ENCODE peak calls at places on chromosomes 1 and 21, in four cellular contexts. One of them, this sample, is unnamed.

GRCh38 chr21:23127973-23128372 is 2129.8 kb downstream of the NCAM2 start:
- DNase-seq in SK-N-SH: no peak
- DNase-seq in K562: no peak
- DNase-seq in GM12878: no peak
- DNase-seq in this sample: no peak

GRCh38 chr1:119611701-119612113 is 36.4 kb downstream of the ZNF697 start:
- DNase-seq in GM12878: no peak
- DNase-seq in K562: peak; percentile 76
- DNase-seq in SK-N-SH: peak; percentile 70
- DNase-seq in this sample: peak; percentile 28

GRCh38 chr1:2429780-2430591 is 17.6 kb upstream of the PEX10 start:
- DNase-seq in K562: peak; percentile 56
- DNase-seq in GM12878: no peak
- DNase-seq in SK-N-SH: no peak
- DNase-seq in this sample: no peak

GRCh38 chr1:218332416-218332815 is 12.7 kb upstream of the TGFB2 start:
- DNase-seq in SK-N-SH: no peak
- DNase-seq in K562: no peak
- DNase-seq in GM12878: no peak
- DNase-seq in this sample: no peak

GRCh38 chr1:221563476-221563921 is 178.4 kb downstream of the DUSP10 start:
- DNase-seq in GM12878: no peak
- DNase-seq in K562: no peak
- DNase-seq in SK-N-SH: no peak
- DNase-seq in this sample: no peak

GRCh38 chr1:20705356-20705755 is 12.5 kb downstream of the KIF17 start:
- DNase-seq in GM12878: no peak
- DNase-seq in K562: no peak
- DNase-seq in SK-N-SH: no peak
- DNase-seq in this sample: no peak

GRCh38 chr21:41681939-41682718 is 84.7 kb downstream of the RIPK4 start:
- DNase-seq in SK-N-SH: no peak
- DNase-seq in K562: no peak
- DNase-seq in GM12878: no peak
- DNase-seq in this sample: no peak

GRCh38 chr1:40162791-40163441 is 1.7 kb downstream of the RLF start:
- DNase-seq in SK-N-SH: peak; percentile 42
- DNase-seq in GM12878: no peak
- DNase-seq in K562: peak; percentile 41
- DNase-seq in this sample: no peak

GRCh38 chr1:169796411-169796810 is 1.7 kb upstream of the METTL18 start:
- DNase-seq in GM12878: no peak
- DNase-seq in K562: no peak
- DNase-seq in SK-N-SH: no peak
- DNase-seq in this sample: no peak

GRCh38 chr1:209567788-209568187 is 15.7 kb upstream of the CAMK1G start:
- DNase-seq in SK-N-SH: no peak
- DNase-seq in GM12878: no peak
- DNase-seq in K562: no peak
- DNase-seq in this sample: no peak

GRCh38 chr1:248187363-248187762 is 9.7 kb upstream of the OR2M3 start:
- DNase-seq in K562: no peak
- DNase-seq in SK-N-SH: no peak
- DNase-seq in GM12878: no peak
- DNase-seq in this sample: no peak

GRCh38 chr1:47659141-47659540 is 221.3 kb downstream of the FOXD2 start:
- DNase-seq in GM12878: no peak
- DNase-seq in SK-N-SH: no peak
- DNase-seq in K562: no peak
- DNase-seq in this sample: no peak

GRCh38 chr1:246526915-246527314 is 19.8 kb upstream of the SMYD3 start:
- DNase-seq in K562: no peak
- DNase-seq in SK-N-SH: no peak
- DNase-seq in GM12878: no peak
- DNase-seq in this sample: no peak

GRCh38 chr1:213131851-213132655 is 81.0 kb downstream of the RPS6KC1 start:
- DNase-seq in K562: no peak
- DNase-seq in GM12878: no peak
- DNase-seq in SK-N-SH: no peak
- DNase-seq in this sample: no peak

GRCh38 chr1:162165528-162165927 is 96.0 kb downstream of the NOS1AP start:
- DNase-seq in K562: no peak
- DNase-seq in SK-N-SH: no peak
- DNase-seq in GM12878: no peak
- DNase-seq in this sample: no peak

GRCh38 chr1:208211901-208212843 is 32.0 kb downstream of the PLXNA2 start:
- DNase-seq in GM12878: no peak
- DNase-seq in SK-N-SH: no peak
- DNase-seq in K562: no peak
- DNase-seq in this sample: no peak

GRCh38 chr1:92230736-92231135 is 13.0 kb downstream of the C1orf146 start:
- DNase-seq in K562: no peak
- DNase-seq in GM12878: no peak
- DNase-seq in SK-N-SH: no peak
- DNase-seq in this sample: no peak

GRCh38 chr1:223038288-223039006 is 104.6 kb downstream of the TLR5 start:
- DNase-seq in GM12878: no peak
- DNase-seq in SK-N-SH: no peak
- DNase-seq in K562: no peak
- DNase-seq in this sample: no peak

GRCh38 chr1:171484760-171485374 is 463 bp upstream of the PRRC2C start:
- DNase-seq in GM12878: no peak
- DNase-seq in SK-N-SH: peak; percentile 12
- DNase-seq in K562: no peak
- DNase-seq in this sample: no peak

GRCh38 chr1:47230692-47231313 is 1.2 kb downstream of the TAL1 start:
- DNase-seq in SK-N-SH: peak; percentile 65
- DNase-seq in K562: no peak
- DNase-seq in GM12878: no peak
- DNase-seq in this sample: no peak

GRCh38 chr1:75396745-75397144 is 214.2 kb downstream of the SLC44A5 start:
- DNase-seq in K562: no peak
- DNase-seq in SK-N-SH: no peak
- DNase-seq in GM12878: no peak
- DNase-seq in this sample: no peak

GRCh38 chr1:243716901-243717300 is 133.1 kb downstream of the AKT3 start:
- DNase-seq in GM12878: no peak
- DNase-seq in SK-N-SH: no peak
- DNase-seq in K562: no peak
- DNase-seq in this sample: no peak

GRCh38 chr21:21301013-21301412 is 302.8 kb downstream of the NCAM2 start:
- DNase-seq in SK-N-SH: no peak
- DNase-seq in K562: no peak
- DNase-seq in GM12878: no peak
- DNase-seq in this sample: no peak

GRCh38 chr1:107965112-107965991 is at the start of gene VAV3:
- DNase-seq in K562: no peak
- DNase-seq in SK-N-SH: peak; percentile 90
- DNase-seq in GM12878: no peak
- DNase-seq in this sample: peak; percentile 58

GRCh38 chr1:158998781-158999161 is 10.9 kb upstream of the IFI16 start:
- DNase-seq in GM12878: peak; percentile 50
- DNase-seq in SK-N-SH: peak; percentile 33
- DNase-seq in K562: peak; percentile 49
- DNase-seq in this sample: peak; percentile 31

GRCh38 chr21:33587792-33588484 is 546 bp downstream of the DONSON start:
- DNase-seq in K562: peak; percentile 63
- DNase-seq in GM12878: no peak
- DNase-seq in SK-N-SH: no peak
- DNase-seq in this sample: peak; percentile 23

GRCh38 chr1:186689907-186690306 is 9.7 kb upstream of the PTGS2 start:
- DNase-seq in GM12878: no peak
- DNase-seq in K562: no peak
- DNase-seq in SK-N-SH: no peak
- DNase-seq in this sample: no peak

GRCh38 chr1:32902535-32902920 is 1.3 kb upstream of the TMEM54 start:
- DNase-seq in GM12878: no peak
- DNase-seq in K562: no peak
- DNase-seq in SK-N-SH: no peak
- DNase-seq in this sample: no peak

GRCh38 chr1:156664949-156665411 is 12.2 kb downstream of the NES start:
- DNase-seq in SK-N-SH: no peak
- DNase-seq in GM12878: no peak
- DNase-seq in K562: no peak
- DNase-seq in this sample: no peak

GRCh38 chr1:39620659-39621165 is 18.7 kb downstream of the HEYL start:
- DNase-seq in SK-N-SH: no peak
- DNase-seq in K562: no peak
- DNase-seq in GM12878: no peak
- DNase-seq in this sample: no peak

GRCh38 chr1:17109897-17110554 is 9.2 kb downstream of the PADI2 start:
- DNase-seq in K562: no peak
- DNase-seq in SK-N-SH: no peak
- DNase-seq in GM12878: no peak
- DNase-seq in this sample: no peak

DNA sequence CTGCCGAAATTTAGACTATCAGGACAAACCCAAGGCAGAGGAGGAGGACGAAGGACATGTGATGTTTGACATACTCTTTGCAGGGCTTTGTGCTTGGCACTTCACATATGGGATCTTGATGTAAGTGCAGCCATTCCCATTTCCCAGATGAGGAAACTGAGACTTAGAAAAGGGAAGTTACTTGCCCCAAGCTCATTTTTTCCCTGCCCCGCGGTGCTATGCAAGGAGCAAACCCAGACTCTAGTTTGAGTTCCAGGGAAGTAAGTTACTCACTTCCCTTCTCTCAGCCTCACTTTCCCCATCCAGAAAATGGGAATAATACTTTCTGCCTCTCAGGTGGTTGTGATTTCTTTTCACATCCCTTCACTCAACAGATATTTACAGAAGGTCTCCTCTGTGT is 4.5 kb upstream of the FOXO6 start:
- DNase-seq in K562: no peak
- DNase-seq in GM12878: no peak
- DNase-seq in SK-N-SH: no peak
- DNase-seq in this sample: no peak
- TF ChIP-seq RCOR1 in K562: no peak
- TF ChIP-seq RCOR1 in GM12878: no peak
- TF ChIP-seq RCOR1 in SK-N-SH: no peak
- TF ChIP-seq RCOR1 in this sample: no peak

DNA sequence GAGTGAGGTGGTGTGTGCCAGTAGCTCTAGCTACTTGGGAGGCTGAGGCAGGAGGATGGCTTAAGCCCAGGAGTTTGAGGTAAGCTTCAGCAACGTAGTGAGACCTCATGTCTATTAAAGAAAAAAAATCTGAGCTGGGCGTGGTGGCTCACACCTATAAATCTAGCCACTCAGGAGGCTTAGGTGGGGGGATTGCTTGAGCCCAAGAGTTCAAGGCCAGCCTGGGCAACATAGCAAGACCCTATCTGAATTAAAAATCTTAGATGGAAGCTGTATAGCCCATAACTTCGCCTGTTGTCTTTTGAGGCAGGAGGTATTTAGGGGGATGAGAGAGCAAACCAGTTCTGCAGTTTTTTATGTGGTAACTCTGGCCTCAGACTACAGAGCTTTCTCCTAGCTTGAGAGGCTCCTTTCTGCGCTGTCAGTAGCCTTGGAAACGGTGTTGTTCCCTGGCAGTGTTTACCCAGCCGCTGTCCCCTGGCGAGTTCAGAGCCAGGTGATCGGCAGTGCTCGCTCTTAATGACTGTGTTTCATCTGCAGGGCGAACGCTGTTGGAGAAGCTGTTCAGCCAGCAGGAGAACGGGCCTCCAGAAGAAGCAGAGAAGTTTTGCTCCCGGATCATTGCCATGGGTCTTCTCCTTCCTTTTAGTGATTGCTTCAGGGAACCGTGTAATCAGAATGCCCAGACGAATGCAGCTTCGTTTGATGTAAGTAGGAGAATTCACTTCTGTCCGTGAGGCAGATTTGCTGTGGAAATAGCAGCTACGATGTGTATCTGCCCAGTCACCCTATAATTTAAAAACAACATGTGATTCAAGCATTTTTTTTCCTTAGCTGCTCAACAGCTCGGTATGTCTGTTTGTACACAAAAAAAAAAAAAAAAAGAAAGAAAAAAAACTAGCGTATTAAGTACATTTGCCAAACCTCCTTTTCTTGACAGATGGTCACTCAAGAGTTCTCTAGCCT is 31.2 kb downstream of the FMN2 start:
- DNase-seq in GM12878: no peak
- DNase-seq in SK-N-SH: no peak
- DNase-seq in K562: no peak
- DNase-seq in this sample: no peak
- TF ChIP-seq REST in GM12878: no peak
- TF ChIP-seq REST in SK-N-SH: no peak
- TF ChIP-seq REST in K562: no peak
- TF ChIP-seq REST in this sample: no peak

GRCh38 chr1:12616709-12617373 is 1.2 kb downstream of the DHRS3 start:
- DNase-seq in K562: no peak
- DNase-seq in SK-N-SH: peak; percentile 71
- DNase-seq in GM12878: no peak
- DNase-seq in this sample: no peak
- TF ChIP-seq RCOR1 in K562: no peak
- TF ChIP-seq RCOR1 in SK-N-SH: no peak
- TF ChIP-seq RCOR1 in GM12878: no peak
- TF ChIP-seq RCOR1 in this sample: no peak

GRCh38 chr1:41802532-41803501 is 115.9 kb downstream of the HIVEP3 start:
- DNase-seq in GM12878: peak; percentile 85
- DNase-seq in SK-N-SH: no peak
- DNase-seq in K562: no peak
- DNase-seq in this sample: no peak
- TF ChIP-seq REST in GM12878: no peak
- TF ChIP-seq REST in SK-N-SH: no peak
- TF ChIP-seq REST in K562: no peak
- TF ChIP-seq REST in this sample: no peak

GRCh38 chr1:117928881-117929339 is 511 bp downstream of the GDAP2 start:
- DNase-seq in K562: peak; percentile 60
- DNase-seq in GM12878: no peak
- DNase-seq in SK-N-SH: peak; percentile 64
- DNase-seq in this sample: peak; percentile 53

GRCh38 chr1:117930173-117930447 is 571 bp downstream of the WDR3 start:
- DNase-seq in SK-N-SH: no peak
- DNase-seq in K562: no peak
- DNase-seq in GM12878: no peak
- DNase-seq in this sample: no peak

GRCh38 chr1:117932576-117932975 is 3.0 kb downstream of the WDR3 start:
- DNase-seq in K562: no peak
- DNase-seq in GM12878: no peak
- DNase-seq in SK-N-SH: no peak
- DNase-seq in this sample: no peak

GRCh38 chr1:117929340-117930172 is at the start of the genes GDAP2 and WDR3:
- DNase-seq in GM12878: peak; percentile 79
- DNase-seq in SK-N-SH: peak; percentile 91
- DNase-seq in K562: peak; percentile 96
- DNase-seq in this sample: peak; percentile 92

GRCh38 chr1:117930484-117930883 is 945 bp downstream of the WDR3 start:
- DNase-seq in GM12878: no peak
- DNase-seq in K562: no peak
- DNase-seq in SK-N-SH: peak; percentile 4
- DNase-seq in this sample: no peak
- TF ChIP-seq RCOR1 in GM12878: no peak
- TF ChIP-seq RCOR1 in K562: no peak
- TF ChIP-seq RCOR1 in SK-N-SH: no peak
- TF ChIP-seq RCOR1 in this sample: no peak

GRCh38 chr1:233635765-233636502 is 22.0 kb downstream of the KCNK1 start:
- DNase-seq in K562: peak; percentile 93
- DNase-seq in SK-N-SH: no peak
- DNase-seq in GM12878: no peak
- DNase-seq in this sample: no peak
- TF ChIP-seq REST in K562: no peak
- TF ChIP-seq REST in SK-N-SH: no peak
- TF ChIP-seq REST in GM12878: no peak
- TF ChIP-seq REST in this sample: no peak

This sample was measured in A549.